ENCODE peak calls at places on chromosomes 16 and 17, in nine cellular contexts. B, H, W, O, S, M, F, N and Z are unnamed samples.

GRCh38 chr17:17817552-17817947 is 19.2 kb downstream of the SREBF1 start:
- DNase-seq in B (no peak), H (no peak), W (no peak), O (no peak), S (no peak), M (no peak), F (no peak), N (no peak), Z (no peak)

GRCh38 chr16:49127103-49127502 is 154.5 kb downstream of the CBLN1 start:
- DNase-seq in B (no peak), H (no peak), W (no peak), O (no peak), S (no peak), M (no peak), F (no peak), N (no peak), Z (no peak)

GRCh38 chr17:57587201-57587870 is 157.8 kb downstream of the CCDC182 start:
- DNase-seq in B (no peak), H (no peak), W (no peak), O (no peak), S (no peak), M (no peak), F (peak), N (no peak), Z (no peak)

GRCh38 chr17:48655913-48656312 is 29.8 kb upstream of the HOXB9 start:
- DNase-seq in B (no peak), H (no peak), W (no peak), O (no peak), S (no peak), M (no peak), F (no peak), N (no peak), Z (no peak)

GRCh38 chr17:80393491-80393890 is 21.5 kb upstream of the ENDOV start:
- DNase-seq in B (no peak), H (no peak), W (no peak), O (no peak), S (no peak), M (no peak), F (no peak), N (no peak), Z (no peak)

GRCh38 chr17:58280480-58281217 is at the start of gene MPO:
- DNase-seq in B (no peak), H (no peak), W (no peak), O (no peak), S (no peak), M (no peak), F (no peak), N (peak), Z (no peak)

GRCh38 chr17:49995055-49995738 is at the start of gene DLX3:
- DNase-seq in B (peak), H (no peak), W (no peak), O (no peak), S (peak), M (peak), F (peak), N (no peak), Z (peak)

GRCh38 chr16:74984194-74984669 is 691 bp downstream of the WDR59 start:
- DNase-seq in B (no peak), H (peak), W (no peak), O (no peak), S (no peak), M (no peak), F (no peak), N (no peak), Z (no peak)

GRCh38 chr16:48535831-48536599 is 74.0 kb downstream of the N4BP1 start:
- DNase-seq in B (no peak), H (no peak), W (peak), O (peak), S (no peak), M (peak), F (peak), N (peak), Z (no peak)

GRCh38 chr17:76191891-76192290 is 48.4 kb downstream of the RNF157 start:
- DNase-seq in B (no peak), H (peak), W (peak), O (no peak), S (no peak), M (no peak), F (no peak), N (peak), Z (no peak)

GRCh38 chr16:27597361-27597760 is 47.4 kb downstream of the KATNIP start:
- DNase-seq in B (no peak), H (no peak), W (no peak), O (no peak), S (no peak), M (no peak), F (no peak), N (no peak), Z (no peak)

GRCh38 chr17:7354262-7354781 is 634 bp upstream of the TMEM95 start:
- DNase-seq in B (no peak), H (no peak), W (no peak), O (no peak), S (no peak), M (no peak), F (peak), N (peak), Z (peak)

GRCh38 chr17:44191389-44191788 is 4.6 kb downstream of the TMUB2 start:
- DNase-seq in B (no peak), H (no peak), W (no peak), O (no peak), S (no peak), M (no peak), F (no peak), N (no peak), Z (no peak)

GRCh38 chr16:65069090-65069489 is 52.8 kb downstream of the CDH11 start:
- DNase-seq in B (no peak), H (no peak), W (no peak), O (no peak), S (no peak), M (no peak), F (no peak), N (no peak), Z (no peak)

GRCh38 chr17:57940653-57941329 is 14.4 kb downstream of the CUEDC1 start:
- DNase-seq in B (peak), H (no peak), W (no peak), O (no peak), S (no peak), M (no peak), F (no peak), N (peak), Z (peak)

GRCh38 chr17:76582660-76583059 is 3.0 kb downstream of the ST6GALNAC2 start:
- DNase-seq in B (peak), H (no peak), W (no peak), O (no peak), S (no peak), M (peak), F (no peak), N (no peak), Z (no peak)